ENCODE peak calls at places on chromosomes 12 and 14, in four cellular contexts. M is Calu3, Q is lower leg skin, V is NCI-H345. I is an unnamed sample.

GRCh38 chr14:104680806-104681688 is 8.4 kb upstream of the INF2 start:
- DNase-seq in Q (peak; percentile 92), V (no peak), M (peak; percentile 74), I (no peak)

GRCh38 chr14:105864116-105864515 is 337.7 kb downstream of the TMEM121 start:
- DNase-seq in M (no peak), Q (peak; percentile 65), V (no peak), I (no peak)

GRCh38 chr14:67390135-67390534 is 21.8 kb downstream of the PLEK2 start:
- DNase-seq in M (no peak), V (no peak), Q (no peak), I (no peak)

GRCh38 chr14:100731846-100732765 is 5.4 kb downstream of the DLK1 start:
- DNase-seq in M (no peak), Q (no peak), V (no peak), I (no peak)

GRCh38 chr12:6090786-6091185 is 33.7 kb downstream of the VWF start:
- DNase-seq in M (no peak), Q (peak; percentile 85), V (no peak), I (no peak)

GRCh38 chr12:57164966-57165365 is 17.5 kb upstream of the LRP1-AS start:
- DNase-seq in V (no peak), M (no peak), Q (no peak), I (no peak)

GRCh38 chr12:13173012-13173441 is 23.5 kb upstream of the EMP1 start:
- DNase-seq in Q (no peak), V (no peak), M (no peak), I (no peak)

GRCh38 chr14:94570440-94570839 is 9.2 kb downstream of the SERPINA4 start:
- DNase-seq in Q (peak; percentile 72), V (no peak), M (no peak), I (no peak)

GRCh38 chr12:97535582-97535981 is 73.0 kb downstream of the RMST start:
- DNase-seq in V (no peak), Q (no peak), M (no peak), I (no peak)

GRCh38 chr12:62472472-62472871 is 5.8 kb downstream of the MON2 start:
- DNase-seq in V (no peak), Q (no peak), M (no peak), I (no peak)

GRCh38 chr12:100337727-100338126 is 19.1 kb upstream of the SLC17A8 start:
- DNase-seq in Q (no peak), M (no peak), V (no peak), I (no peak)

GRCh38 chr14:67665886-67666285 is 8.5 kb downstream of the VTI1B start:
- DNase-seq in M (no peak), Q (no peak), V (no peak), I (no peak)

GRCh38 chr14:70856851-70857498 is 47.7 kb upstream of the MAP3K9 start:
- DNase-seq in V (no peak), Q (no peak), M (no peak), I (peak; percentile 81)

GRCh38 chr12:79001404-79001803 is 136.8 kb downstream of the SYT1 start:
- DNase-seq in Q (no peak), M (no peak), V (peak; percentile 52), I (no peak)

GRCh38 chr12:131511391-131511802 is 199.5 kb upstream of the SFSWAP start:
- DNase-seq in V (no peak), Q (peak; percentile 66), M (no peak), I (peak; percentile 17)

GRCh38 chr14:67131691-67132090 is 57.5 kb upstream of the GARIN2 start:
- DNase-seq in M (no peak), Q (no peak), V (no peak), I (no peak)

GRCh38 chr12:65463082-65463481 is 184.6 kb downstream of the MSRB3 start:
- DNase-seq in V (no peak), Q (no peak), M (no peak), I (no peak)

GRCh38 chr12:32135967-32136366 is 29.3 kb downstream of the BICD1 start:
- DNase-seq in V (no peak), M (no peak), Q (no peak), I (no peak)

GRCh38 chr12:4417471-4417870 is 28.1 kb downstream of the FGF6 start:
- DNase-seq in Q (no peak), M (no peak), V (no peak), I (no peak)

GRCh38 chr14:29236848-29237247 is 470.3 kb downstream of the FOXG1 start:
- DNase-seq in V (no peak), Q (no peak), M (no peak), I (no peak)

GRCh38 chr14:75646762-75647161 is 13.9 kb downstream of the ERG28 start:
- DNase-seq in M (no peak), V (no peak), Q (no peak), I (no peak)

GRCh38 chr12:42946776-42947435 is 357.4 kb upstream of the PRICKLE1 start:
- DNase-seq in M (no peak), Q (no peak), V (no peak), I (no peak)